ENCODE peak calls at places on chromosomes 5 and 9, in six cellular contexts. P is A549, X is HepG2, R is endothelial cell of umbilical vein, W is GM12878, O is K562. T is an unnamed sample.

GRCh38 chr5:57902035-57902434 is 419.4 kb upstream of the ACTBL2 start:
- DNase-seq in P (no peak), X (no peak), R (no peak), W (no peak), O (no peak), T (no peak)

GRCh38 chr9:36008774-36009300 is 27.9 kb upstream of the RECK start:
- DNase-seq in P (peak; percentile 79), X (peak; percentile 74), R (peak; percentile 54), W (no peak), O (peak; percentile 79), T (peak; percentile 62)

GRCh38 chr5:74251106-74252032 is 389.2 kb downstream of the ENC1 start:
- DNase-seq in P (peak; percentile 57), X (peak; percentile 24), R (peak; percentile 89), W (no peak), O (no peak), T (peak; percentile 96)

GRCh38 chr9:123657099-123657498 is 272.8 kb downstream of the DENND1A start:
- DNase-seq in P (no peak), X (no peak), R (no peak), W (no peak), O (no peak), T (no peak)

GRCh38 chr9:84300271-84300670 is 40.3 kb downstream of the SLC28A3 start:
- DNase-seq in P (no peak), X (no peak), R (no peak), W (no peak), O (no peak), T (no peak)

GRCh38 chr9:13083973-13084528 is 195.4 kb downstream of the MPDZ start:
- DNase-seq in P (no peak), X (no peak), R (no peak), W (no peak), O (no peak), T (no peak)

GRCh38 chr5:178207917-178208280 is 3.6 kb downstream of the HNRNPAB start:
- DNase-seq in P (no peak), X (no peak), R (no peak), W (no peak), O (no peak), T (no peak)

GRCh38 chr9:134807726-134808125 is 72.9 kb upstream of the FCN2 start:
- DNase-seq in P (peak; percentile 27), X (no peak), R (peak; percentile 40), W (no peak), O (no peak), T (no peak)

GRCh38 chr9:128424268-128424780 is 3.7 kb downstream of the CERCAM start:
- DNase-seq in P (no peak), X (no peak), R (no peak), W (no peak), O (no peak), T (no peak)

GRCh38 chr5:180908998-180909731 is 10.2 kb downstream of the BTNL8 start:
- DNase-seq in P (no peak), X (no peak), R (no peak), W (no peak), O (peak; percentile 2), T (peak; percentile 45)

GRCh38 chr5:41638685-41639084 is 128.3 kb upstream of the PLCXD3 start:
- DNase-seq in P (no peak), X (peak; percentile 96), R (no peak), W (no peak), O (no peak), T (no peak)

GRCh38 chr5:57117601-57118000 is 56.3 kb upstream of the GPBP1 start:
- DNase-seq in P (no peak), X (no peak), R (no peak), W (peak; percentile 7), O (no peak), T (peak; percentile 72)

GRCh38 chr5:177297922-177298321 is 5.6 kb downstream of the RAB24 start:
- DNase-seq in P (no peak), X (no peak), R (no peak), W (no peak), O (no peak), T (no peak)

GRCh38 chr9:15227491-15227890 is 79.5 kb downstream of the TTC39B start:
- DNase-seq in P (no peak), X (no peak), R (no peak), W (no peak), O (no peak), T (peak; percentile 21)

GRCh38 chr9:15229475-15229874 is 77.5 kb downstream of the TTC39B start:
- DNase-seq in P (no peak), X (no peak), R (no peak), W (no peak), O (no peak), T (no peak)

GRCh38 chr9:15235658-15236057 is 71.4 kb downstream of the TTC39B start:
- DNase-seq in P (no peak), X (no peak), R (no peak), W (no peak), O (no peak), T (no peak)

DNA sequence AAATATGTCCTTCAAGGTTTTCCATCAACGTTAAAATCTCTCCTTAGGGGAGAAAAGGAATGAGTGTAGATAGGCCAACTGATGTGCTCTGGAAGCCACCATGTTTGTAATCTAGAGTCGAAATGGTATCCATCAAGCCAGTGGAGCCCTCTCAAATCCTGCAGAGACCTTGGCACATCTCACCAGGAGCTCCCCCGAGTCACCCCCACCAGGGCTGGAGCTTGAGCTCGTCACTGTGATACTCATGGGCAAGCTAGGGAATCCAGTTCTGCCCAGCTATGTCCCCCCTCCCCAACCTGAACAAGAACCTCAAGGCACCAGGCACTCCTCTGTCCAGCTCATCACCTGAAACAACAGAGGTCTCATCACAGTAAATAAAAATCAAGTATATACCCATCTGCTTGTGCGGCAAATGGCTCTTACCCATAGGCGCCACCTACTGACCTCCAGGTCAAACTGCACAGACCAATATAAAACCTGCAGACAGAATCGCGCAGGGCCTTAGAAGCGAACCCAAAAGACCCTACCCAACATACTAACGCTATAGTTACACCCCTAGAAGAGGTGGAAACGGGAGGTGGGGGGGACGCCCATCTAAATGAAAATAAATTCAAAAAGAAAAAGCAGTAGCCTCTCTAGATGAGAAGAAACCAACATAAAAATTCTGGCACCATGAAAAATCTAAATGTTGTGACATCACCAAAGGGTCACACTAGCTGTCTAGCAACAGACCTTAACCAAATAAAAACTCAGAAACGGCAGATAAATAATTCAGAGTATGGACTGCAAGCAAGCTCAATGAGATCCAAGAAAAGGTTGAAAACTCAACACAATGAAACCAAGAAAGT is 75.0 kb downstream of the TTC39B start:
- DNase-seq in P (peak; percentile 67), X (peak; percentile 22), R (peak; percentile 40), W (no peak), O (peak; percentile 19), T (peak; percentile 75)
- TF ChIP-seq CTCF in P (peak; percentile 43), X (peak; percentile 63), R (peak; percentile 64), W (peak; percentile 86), O (peak; percentile 53), T (peak; percentile 97)

DNA sequence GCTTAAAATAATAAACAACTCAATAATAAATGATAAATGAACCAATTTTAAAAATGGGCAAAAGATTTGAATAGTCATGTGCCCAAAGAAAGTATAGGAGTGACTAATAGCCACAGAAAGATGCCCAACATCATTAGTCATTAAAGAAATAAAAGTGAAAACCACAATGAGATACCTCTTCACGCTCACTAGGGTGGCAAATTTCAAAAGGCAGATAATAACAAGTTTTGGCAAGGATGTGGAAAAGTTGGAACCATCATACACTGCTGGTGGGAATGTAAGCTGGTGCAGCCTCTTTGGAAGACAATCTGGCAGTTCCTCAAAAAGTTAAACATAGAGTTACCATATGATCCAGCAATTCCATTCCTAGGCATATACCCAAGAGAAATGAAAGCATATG is 1819.8 kb downstream of the MAT2B start:
- DNase-seq in P (no peak), X (no peak), R (peak; percentile 3), W (no peak), O (no peak), T (no peak)
- TF ChIP-seq MAX in P (no peak), X (no peak), R (no peak), W (no peak), O (no peak), T (no peak)

GRCh38 chr9:31745468-31745867 is 639.0 kb upstream of the ACO1 start:
- DNase-seq in P (no peak), X (no peak), R (peak; percentile 46), W (no peak), O (no peak), T (no peak)
- TF ChIP-seq MYC in P (no peak), X (no peak), R (no peak), W (no peak), O (no peak), T (no peak)

DNA sequence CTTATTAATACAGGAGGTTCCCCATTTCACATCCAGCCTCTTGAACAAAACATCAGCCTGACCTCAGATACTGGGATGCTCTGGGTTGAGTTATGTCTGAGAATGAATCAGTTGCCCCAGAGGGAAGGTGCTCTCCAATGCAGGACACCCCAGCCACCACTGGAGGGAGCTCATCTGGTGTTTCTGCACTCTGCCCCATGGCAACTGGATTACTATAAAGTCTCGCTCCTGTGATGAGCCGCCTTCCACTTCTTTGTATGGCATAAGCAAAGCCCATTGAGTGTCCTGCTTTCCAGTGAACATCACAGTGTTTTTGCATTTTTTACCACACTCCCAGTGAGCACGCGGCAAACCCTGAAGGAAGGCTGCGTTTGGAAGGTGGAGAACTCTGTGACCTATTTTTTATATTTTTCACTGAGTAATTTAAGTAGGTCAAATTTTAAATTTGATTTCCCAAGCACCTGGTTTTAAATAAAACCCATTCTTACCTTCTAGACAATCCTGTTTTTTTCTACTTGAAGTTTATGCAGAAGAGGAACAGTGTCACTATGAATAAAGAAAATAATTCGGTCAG is 176.9 kb upstream of the WWC1 start:
- DNase-seq in P (peak; percentile 69), X (peak; percentile 44), R (peak; percentile 12), W (no peak), O (peak; percentile 62), T (peak; percentile 55)
- TF ChIP-seq CTCF in P (peak; percentile 67), X (peak; percentile 82), R (peak; percentile 32), W (peak; percentile 86), O (peak; percentile 66), T (peak; percentile 75)

DNA sequence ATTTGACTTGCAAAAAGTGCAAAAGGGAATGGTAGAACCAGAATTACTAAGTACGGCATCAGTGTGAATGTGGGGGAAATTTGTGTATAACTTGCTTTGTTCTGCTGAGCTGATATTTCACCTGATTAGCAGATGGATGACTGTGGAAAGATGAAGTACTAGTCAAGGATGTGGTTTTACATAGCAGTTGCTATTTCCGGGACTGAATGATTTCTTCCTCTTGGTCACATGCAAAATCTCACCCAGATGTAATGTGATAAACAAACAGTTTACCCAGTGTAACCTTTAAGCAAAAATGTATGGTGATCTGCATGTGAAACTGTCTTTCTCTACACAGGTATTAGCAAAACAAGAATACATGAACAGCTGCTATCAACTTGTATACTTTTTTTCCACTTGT is 46.1 kb downstream of the DCP2 start:
- DNase-seq in P (no peak), X (no peak), R (peak; percentile 59), W (peak; percentile 11), O (no peak), T (no peak)
- TF ChIP-seq MAX in P (no peak), X (no peak), R (no peak), W (no peak), O (no peak), T (no peak)

GRCh38 chr5:34008721-34009120 is 871 bp upstream of the AMACR start:
- DNase-seq in P (no peak), X (no peak), R (no peak), W (no peak), O (no peak), T (peak; percentile 20)

GRCh38 chr5:34009610-34010009 is 1.8 kb upstream of the AMACR start:
- DNase-seq in P (no peak), X (no peak), R (no peak), W (no peak), O (no peak), T (no peak)

GRCh38 chr5:34005211-34005610 is 2.6 kb downstream of the AMACR start:
- DNase-seq in P (no peak), X (no peak), R (no peak), W (no peak), O (no peak), T (peak; percentile 29)

GRCh38 chr5:34007116-34007674 is 655 bp downstream of the AMACR start:
- DNase-seq in P (no peak), X (no peak), R (no peak), W (no peak), O (no peak), T (peak; percentile 15)

GRCh38 chr5:34007675-34008600 is at the start of gene AMACR:
- DNase-seq in P (peak; percentile 88), X (peak; percentile 95), R (peak; percentile 93), W (peak; percentile 67), O (peak; percentile 93), T (peak; percentile 97)
- TF ChIP-seq MYC in P (no peak), X (peak; percentile 80), R (no peak), W (no peak), O (peak; percentile 42), T (peak; percentile 3)

T was measured in NB4.